ENCODE peak calls at places on chromosomes 1 and 21, in four cellular contexts. One of them, this sample, is unnamed. For H3K4me1 and H3K27me3, the result is how much of the 10 kb centered on the place peaks cover.

GRCh38 chr1:223363856-223364684 is at the start of gene SUSD4:
- DNase-seq in cardiac muscle cell: no peak
- DNase-seq in lower lobe of right lung: peak
- DNase-seq in heart right ventricle: peak
- DNase-seq in this sample: peak

GRCh38 chr1:9317591-9318331 is 25.1 kb downstream of the SPSB1 start:
- DNase-seq in cardiac muscle cell: peak
- DNase-seq in lower lobe of right lung: no peak
- DNase-seq in heart right ventricle: peak
- DNase-seq in this sample: no peak

GRCh38 chr1:220690140-220691038 is at the start of gene C1orf115:
- DNase-seq in cardiac muscle cell: peak
- DNase-seq in lower lobe of right lung: peak
- DNase-seq in heart right ventricle: peak
- DNase-seq in this sample: peak

GRCh38 chr1:203289281-203289981 is 15.9 kb upstream of the BTG2 start:
- DNase-seq in cardiac muscle cell: no peak
- DNase-seq in lower lobe of right lung: peak
- DNase-seq in heart right ventricle: no peak
- DNase-seq in this sample: peak

GRCh38 chr1:22788298-22788697 is 77.7 kb downstream of the EPHB2 start:
- DNase-seq in cardiac muscle cell: no peak
- DNase-seq in lower lobe of right lung: no peak
- DNase-seq in heart right ventricle: no peak
- DNase-seq in this sample: no peak

GRCh38 chr21:38577887-38578286 is 79.6 kb upstream of the ERG start:
- DNase-seq in cardiac muscle cell: no peak
- DNase-seq in lower lobe of right lung: no peak
- DNase-seq in heart right ventricle: no peak
- DNase-seq in this sample: no peak

GRCh38 chr1:168410464-168410863 is 129.8 kb downstream of the TBX19 start:
- DNase-seq in cardiac muscle cell: no peak
- DNase-seq in lower lobe of right lung: no peak
- DNase-seq in heart right ventricle: no peak
- DNase-seq in this sample: peak

GRCh38 chr1:230713915-230714764 is at the start of gene AGT:
- DNase-seq in cardiac muscle cell: peak
- DNase-seq in lower lobe of right lung: no peak
- DNase-seq in heart right ventricle: peak
- DNase-seq in this sample: peak

GRCh38 chr1:226403522-226404034 is 4.3 kb downstream of the PARP1 start:
- DNase-seq in cardiac muscle cell: peak
- DNase-seq in lower lobe of right lung: no peak
- DNase-seq in heart right ventricle: no peak
- DNase-seq in this sample: no peak
- H3K4me1 ChIP-seq in cardiac muscle cell: half or more
- H3K4me1 ChIP-seq in lower lobe of right lung: under half
- H3K4me1 ChIP-seq in heart right ventricle: half or more
- H3K4me1 ChIP-seq in this sample: under half

GRCh38 chr21:35016071-35016470 is 33.0 kb downstream of the RUNX1 start:
- DNase-seq in cardiac muscle cell: no peak
- DNase-seq in lower lobe of right lung: no peak
- DNase-seq in heart right ventricle: no peak
- DNase-seq in this sample: peak
- H3K27me3 ChIP-seq in cardiac muscle cell: half or more
- H3K27me3 ChIP-seq in lower lobe of right lung: under half
- H3K27me3 ChIP-seq in heart right ventricle: under half
- H3K27me3 ChIP-seq in this sample: under half

GRCh38 chr1:100422065-100422464 is 69.8 kb downstream of the CDC14A start:
- DNase-seq in cardiac muscle cell: no peak
- DNase-seq in lower lobe of right lung: no peak
- DNase-seq in heart right ventricle: no peak
- DNase-seq in this sample: no peak
- H3K4me3 ChIP-seq in cardiac muscle cell: no peak
- H3K4me3 ChIP-seq in lower lobe of right lung: no peak
- H3K4me3 ChIP-seq in heart right ventricle: no peak
- H3K4me3 ChIP-seq in this sample: no peak

DNA sequence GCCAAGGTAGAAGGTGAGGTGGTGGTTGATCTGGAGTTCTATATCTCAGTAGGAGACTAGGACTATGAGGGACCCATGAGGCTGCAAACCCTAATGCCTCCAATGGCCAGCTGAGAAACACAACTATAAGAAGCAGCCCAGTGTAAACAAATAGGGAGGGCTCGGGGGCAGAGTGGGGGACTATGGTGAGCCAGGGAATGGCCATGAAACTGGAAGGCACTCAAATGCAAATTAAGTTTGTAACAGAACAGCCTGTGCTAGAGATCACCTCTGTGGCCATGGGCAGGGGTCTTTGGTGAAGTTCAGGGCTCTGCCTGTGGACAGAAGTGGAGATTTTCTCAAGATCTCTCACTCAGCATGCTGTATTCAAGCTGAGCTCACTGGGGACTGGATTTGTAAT is 187.1 kb downstream of the GRIK3 start:
- DNase-seq in cardiac muscle cell: no peak
- DNase-seq in lower lobe of right lung: no peak
- DNase-seq in heart right ventricle: no peak
- DNase-seq in this sample: no peak
- H3K4me1 ChIP-seq in cardiac muscle cell: under half
- H3K4me1 ChIP-seq in lower lobe of right lung: under half
- H3K4me1 ChIP-seq in heart right ventricle: under half
- H3K4me1 ChIP-seq in this sample: under half

GRCh38 chr21:26833460-26833939 is 11.7 kb downstream of the ADAMTS1 start:
- DNase-seq in cardiac muscle cell: peak
- DNase-seq in lower lobe of right lung: no peak
- DNase-seq in heart right ventricle: no peak
- DNase-seq in this sample: no peak
- H3K27me3 ChIP-seq in cardiac muscle cell: under half
- H3K27me3 ChIP-seq in lower lobe of right lung: under half
- H3K27me3 ChIP-seq in heart right ventricle: under half
- H3K27me3 ChIP-seq in this sample: under half

GRCh38 chr1:201421041-201421440 is 489 bp downstream of the TNNI1 start:
- DNase-seq in cardiac muscle cell: no peak
- DNase-seq in lower lobe of right lung: no peak
- DNase-seq in heart right ventricle: no peak
- DNase-seq in this sample: no peak

GRCh38 chr1:201423655-201424610 is 2.4 kb upstream of the TNNI1 start:
- DNase-seq in cardiac muscle cell: no peak
- DNase-seq in lower lobe of right lung: no peak
- DNase-seq in heart right ventricle: no peak
- DNase-seq in this sample: no peak

GRCh38 chr1:201420608-201421002 is 925 bp downstream of the TNNI1 start:
- DNase-seq in cardiac muscle cell: no peak
- DNase-seq in lower lobe of right lung: no peak
- DNase-seq in heart right ventricle: no peak
- DNase-seq in this sample: no peak

GRCh38 chr1:201422436-201423030 is 1.0 kb upstream of the TNNI1 start:
- DNase-seq in cardiac muscle cell: no peak
- DNase-seq in lower lobe of right lung: no peak
- DNase-seq in heart right ventricle: no peak
- DNase-seq in this sample: no peak

DNA sequence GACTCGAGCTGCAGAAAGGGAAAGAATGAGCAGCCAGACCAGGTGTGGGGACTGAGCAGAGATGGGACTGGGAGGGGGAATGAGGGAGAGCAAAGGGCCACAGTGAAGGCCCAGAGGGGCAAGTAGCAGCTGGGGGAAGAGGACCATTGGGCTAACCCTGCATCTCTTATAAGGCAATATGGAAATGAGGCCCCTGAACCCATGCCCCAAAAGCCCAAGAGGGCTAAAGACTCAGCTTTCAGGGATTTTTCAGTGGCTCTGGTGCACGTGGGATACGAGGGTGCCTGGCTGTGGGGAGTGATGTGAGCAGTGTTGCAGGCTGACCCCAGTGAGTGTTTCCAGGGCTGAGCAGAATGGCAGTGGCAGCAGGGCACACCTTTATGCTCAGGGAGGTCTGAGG is 496 bp upstream of the TNNI1 start:
- DNase-seq in cardiac muscle cell: no peak
- DNase-seq in lower lobe of right lung: no peak
- DNase-seq in heart right ventricle: no peak
- DNase-seq in this sample: no peak
- H3K4me3 ChIP-seq in cardiac muscle cell: no peak
- H3K4me3 ChIP-seq in lower lobe of right lung: no peak
- H3K4me3 ChIP-seq in heart right ventricle: no peak
- H3K4me3 ChIP-seq in this sample: no peak

DNA sequence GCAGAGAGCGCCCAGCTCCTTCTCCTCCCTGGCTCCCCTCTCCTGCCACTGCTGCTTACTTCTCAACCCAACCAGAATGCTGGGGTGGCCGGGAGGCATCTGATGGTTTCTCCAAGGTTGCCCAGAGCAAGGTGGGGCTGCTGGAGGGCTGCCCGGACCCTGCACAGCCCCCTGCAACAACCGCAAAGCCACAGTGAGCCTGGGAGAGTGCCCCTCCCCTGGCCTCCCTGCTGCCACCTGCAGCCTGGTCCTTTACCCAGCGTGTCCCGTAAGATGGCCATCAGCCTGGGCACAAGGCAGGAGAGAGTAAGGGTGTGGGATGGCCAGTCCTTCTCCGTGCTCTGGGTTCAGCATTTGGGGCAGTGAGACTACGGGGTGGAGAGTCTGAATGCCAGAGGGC is 17.0 kb downstream of the MX2 start:
- DNase-seq in cardiac muscle cell: no peak
- DNase-seq in lower lobe of right lung: no peak
- DNase-seq in heart right ventricle: no peak
- DNase-seq in this sample: no peak
- H3K4me1 ChIP-seq in cardiac muscle cell: under half
- H3K4me1 ChIP-seq in lower lobe of right lung: under half
- H3K4me1 ChIP-seq in heart right ventricle: under half
- H3K4me1 ChIP-seq in this sample: under half